ENCODE peak calls at places on chromosomes 5 and 9, in seven cellular contexts. One of them, this sample, is unnamed.

GRCh38 chr9:32524558-32525461 is 1.2 kb downstream of the RIGI start:
- DNase-seq in PC-3: peak; percentile 30
- DNase-seq in hepatocyte: no peak
- DNase-seq in IMR-90: no peak
- DNase-seq in neuronal stem cell: no peak
- DNase-seq in mammary epithelial cell: peak; percentile 58
- DNase-seq in astrocyte: peak; percentile 9
- DNase-seq in this sample: peak; percentile 25

GRCh38 chr5:125719681-125720676 is 703.2 kb upstream of the GRAMD2B start:
- DNase-seq in astrocyte: peak; percentile 39
- DNase-seq in mammary epithelial cell: peak; percentile 48
- DNase-seq in hepatocyte: peak; percentile 67
- DNase-seq in IMR-90: peak; percentile 18
- DNase-seq in PC-3: no peak
- DNase-seq in neuronal stem cell: peak; percentile 51
- DNase-seq in this sample: no peak

GRCh38 chr5:90534922-90535321 is 5.5 kb upstream of the LYSMD3 start:
- DNase-seq in astrocyte: no peak
- DNase-seq in mammary epithelial cell: no peak
- DNase-seq in neuronal stem cell: no peak
- DNase-seq in hepatocyte: no peak
- DNase-seq in PC-3: peak; percentile 83
- DNase-seq in IMR-90: no peak
- DNase-seq in this sample: no peak

GRCh38 chr9:113056191-113057106 is at the start of gene ZFP37:
- DNase-seq in neuronal stem cell: peak; percentile 79
- DNase-seq in IMR-90: peak; percentile 94
- DNase-seq in mammary epithelial cell: peak; percentile 90
- DNase-seq in hepatocyte: peak; percentile 95
- DNase-seq in PC-3: no peak
- DNase-seq in astrocyte: peak; percentile 87
- DNase-seq in this sample: peak; percentile 98

GRCh38 chr9:130239741-130240241 is 25.8 kb upstream of the HMCN2 start:
- DNase-seq in mammary epithelial cell: no peak
- DNase-seq in astrocyte: no peak
- DNase-seq in PC-3: no peak
- DNase-seq in IMR-90: peak; percentile 19
- DNase-seq in neuronal stem cell: no peak
- DNase-seq in hepatocyte: no peak
- DNase-seq in this sample: peak; percentile 34

GRCh38 chr9:19373527-19373926 is 6.5 kb downstream of the RPS6 start:
- DNase-seq in neuronal stem cell: no peak
- DNase-seq in astrocyte: no peak
- DNase-seq in mammary epithelial cell: no peak
- DNase-seq in hepatocyte: no peak
- DNase-seq in PC-3: no peak
- DNase-seq in IMR-90: no peak
- DNase-seq in this sample: no peak

GRCh38 chr5:66306105-66306843 is 162.2 kb downstream of the SREK1 start:
- DNase-seq in hepatocyte: peak; percentile 82
- DNase-seq in PC-3: peak; percentile 57
- DNase-seq in IMR-90: peak; percentile 63
- DNase-seq in astrocyte: peak; percentile 36
- DNase-seq in neuronal stem cell: peak; percentile 47
- DNase-seq in mammary epithelial cell: peak; percentile 58
- DNase-seq in this sample: peak; percentile 85

GRCh38 chr5:179209359-179210150 is 135.7 kb downstream of the ADAMTS2 start:
- DNase-seq in PC-3: peak; percentile 41
- DNase-seq in hepatocyte: no peak
- DNase-seq in astrocyte: peak; percentile 59
- DNase-seq in neuronal stem cell: no peak
- DNase-seq in IMR-90: peak; percentile 74
- DNase-seq in mammary epithelial cell: no peak
- DNase-seq in this sample: peak; percentile 94

GRCh38 chr5:168712280-168712924 is 133.2 kb upstream of the PANK3 start:
- DNase-seq in neuronal stem cell: no peak
- DNase-seq in mammary epithelial cell: peak; percentile 84
- DNase-seq in PC-3: peak; percentile 90
- DNase-seq in astrocyte: peak; percentile 98
- DNase-seq in hepatocyte: peak; percentile 51
- DNase-seq in IMR-90: peak; percentile 97
- DNase-seq in this sample: peak; percentile 99

GRCh38 chr5:92222449-92222848 is 839.3 kb upstream of the ARRDC3 start:
- DNase-seq in mammary epithelial cell: no peak
- DNase-seq in astrocyte: no peak
- DNase-seq in PC-3: peak; percentile 30
- DNase-seq in neuronal stem cell: no peak
- DNase-seq in IMR-90: peak; percentile 1
- DNase-seq in hepatocyte: no peak
- DNase-seq in this sample: peak; percentile 6

DNA sequence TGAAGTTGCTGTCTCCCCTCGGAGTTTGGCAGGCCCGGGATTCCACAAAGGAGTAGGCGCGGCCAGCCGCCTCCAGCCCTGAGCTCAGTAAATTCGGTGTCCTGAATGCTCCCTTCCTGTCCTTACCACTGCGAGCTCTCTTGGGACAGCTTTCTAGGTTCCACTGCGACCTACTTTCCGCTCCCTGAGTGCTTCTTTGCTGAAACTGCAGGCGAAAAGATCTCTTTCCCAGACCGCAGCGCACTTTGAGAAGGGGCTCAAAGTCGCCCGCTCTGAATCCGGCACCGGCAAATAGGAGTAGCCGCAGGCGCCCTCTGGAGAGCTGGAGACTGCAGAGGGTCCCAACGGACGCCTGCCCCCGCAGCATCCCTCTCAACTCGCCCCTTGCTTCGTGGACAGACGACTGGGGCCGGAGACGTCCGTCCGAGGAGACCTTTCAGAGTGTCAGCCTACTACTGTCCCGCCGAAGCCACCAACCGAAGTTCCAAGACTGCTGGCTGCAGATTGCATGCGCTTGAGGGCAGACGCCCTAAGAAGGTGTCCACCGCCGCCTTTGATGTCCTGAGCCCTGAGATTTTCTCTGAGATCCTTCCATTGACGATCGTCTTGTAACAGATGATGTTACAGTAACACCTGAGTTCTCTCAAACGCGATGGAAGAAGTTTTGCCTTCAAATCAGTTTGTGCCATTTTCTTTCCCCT is 96.0 kb downstream of the ANXA2R start:
- DNase-seq in astrocyte: peak; percentile 9
- DNase-seq in neuronal stem cell: peak; percentile 11
- DNase-seq in PC-3: no peak
- DNase-seq in IMR-90: peak; percentile 11
- DNase-seq in hepatocyte: no peak
- DNase-seq in mammary epithelial cell: no peak
- DNase-seq in this sample: peak; percentile 50
- H3K4me3 ChIP-seq in astrocyte: peak overlapping the region; percentile 48
- H3K4me3 ChIP-seq in neuronal stem cell: peak overlapping the region; percentile 66
- H3K4me3 ChIP-seq in PC-3: no peak overlapping the region
- H3K4me3 ChIP-seq in IMR-90: peak overlapping the region; percentile 27
- H3K4me3 ChIP-seq in hepatocyte: no peak overlapping the region
- H3K4me3 ChIP-seq in mammary epithelial cell: no peak overlapping the region
- H3K4me3 ChIP-seq in this sample: peak overlapping the region; percentile 48

GRCh38 chr5:171336486-171337206 is 27.6 kb downstream of the TLX3 start:
- DNase-seq in PC-3: peak; percentile 74
- DNase-seq in astrocyte: peak; percentile 42
- DNase-seq in mammary epithelial cell: peak; percentile 54
- DNase-seq in hepatocyte: peak; percentile 40
- DNase-seq in IMR-90: peak; percentile 64
- DNase-seq in neuronal stem cell: no peak
- DNase-seq in this sample: peak; percentile 84

GRCh38 chr5:171335616-171336015 is 26.6 kb downstream of the TLX3 start:
- DNase-seq in hepatocyte: no peak
- DNase-seq in astrocyte: no peak
- DNase-seq in PC-3: no peak
- DNase-seq in neuronal stem cell: no peak
- DNase-seq in IMR-90: no peak
- DNase-seq in mammary epithelial cell: no peak
- DNase-seq in this sample: no peak

GRCh38 chr5:171340042-171340441 is 31.0 kb downstream of the TLX3 start:
- DNase-seq in astrocyte: no peak
- DNase-seq in mammary epithelial cell: no peak
- DNase-seq in IMR-90: no peak
- DNase-seq in hepatocyte: no peak
- DNase-seq in neuronal stem cell: no peak
- DNase-seq in PC-3: no peak
- DNase-seq in this sample: no peak

GRCh38 chr5:171340491-171340890 is 31.4 kb downstream of the TLX3 start:
- DNase-seq in neuronal stem cell: no peak
- DNase-seq in PC-3: no peak
- DNase-seq in hepatocyte: no peak
- DNase-seq in mammary epithelial cell: no peak
- DNase-seq in IMR-90: no peak
- DNase-seq in astrocyte: no peak
- DNase-seq in this sample: no peak

GRCh38 chr5:171337207-171337562 is 28.1 kb downstream of the TLX3 start:
- DNase-seq in hepatocyte: no peak
- DNase-seq in PC-3: peak; percentile 19
- DNase-seq in IMR-90: no peak
- DNase-seq in neuronal stem cell: no peak
- DNase-seq in mammary epithelial cell: no peak
- DNase-seq in astrocyte: no peak
- DNase-seq in this sample: no peak
- H3K27me3 ChIP-seq in hepatocyte: peaks cover 8% of the 10 kb centered on the region
- H3K27me3 ChIP-seq in PC-3: no peaks in the 10 kb centered on the region
- H3K27me3 ChIP-seq in IMR-90: peaks cover 18% of the 10 kb centered on the region
- H3K27me3 ChIP-seq in neuronal stem cell: peaks cover 14% of the 10 kb centered on the region
- H3K27me3 ChIP-seq in mammary epithelial cell: peaks cover 5% of the 10 kb centered on the region
- H3K27me3 ChIP-seq in astrocyte: peaks cover 26% of the 10 kb centered on the region
- H3K27me3 ChIP-seq in this sample: peaks cover 17% of the 10 kb centered on the region

GRCh38 chr5:141851195-141851874 is 26.9 kb downstream of the PCDH1 start:
- DNase-seq in IMR-90: no peak
- DNase-seq in neuronal stem cell: no peak
- DNase-seq in astrocyte: no peak
- DNase-seq in mammary epithelial cell: no peak
- DNase-seq in PC-3: no peak
- DNase-seq in hepatocyte: no peak
- DNase-seq in this sample: no peak

GRCh38 chr5:141848771-141849370 is 29.3 kb downstream of the PCDH1 start:
- DNase-seq in IMR-90: peak; percentile 66
- DNase-seq in astrocyte: peak; percentile 62
- DNase-seq in hepatocyte: peak; percentile 69
- DNase-seq in neuronal stem cell: no peak
- DNase-seq in PC-3: peak; percentile 94
- DNase-seq in mammary epithelial cell: peak; percentile 98
- DNase-seq in this sample: peak; percentile 62

GRCh38 chr5:141850183-141850768 is 27.9 kb downstream of the PCDH1 start:
- DNase-seq in mammary epithelial cell: no peak
- DNase-seq in neuronal stem cell: peak; percentile 40
- DNase-seq in astrocyte: no peak
- DNase-seq in IMR-90: peak; percentile 17
- DNase-seq in PC-3: peak; percentile 16
- DNase-seq in hepatocyte: peak; percentile 48
- DNase-seq in this sample: peak; percentile 67

GRCh38 chr5:141850786-141851185 is 27.4 kb downstream of the PCDH1 start:
- DNase-seq in hepatocyte: no peak
- DNase-seq in IMR-90: no peak
- DNase-seq in PC-3: no peak
- DNase-seq in mammary epithelial cell: no peak
- DNase-seq in astrocyte: no peak
- DNase-seq in neuronal stem cell: no peak
- DNase-seq in this sample: peak; percentile 20

GRCh38 chr5:141849371-141850182 is 28.6 kb downstream of the PCDH1 start:
- DNase-seq in hepatocyte: peak; percentile 96
- DNase-seq in astrocyte: peak; percentile 43
- DNase-seq in PC-3: peak; percentile 87
- DNase-seq in IMR-90: peak; percentile 51
- DNase-seq in mammary epithelial cell: peak; percentile 84
- DNase-seq in neuronal stem cell: peak; percentile 87
- DNase-seq in this sample: peak; percentile 87
- H2AFZ ChIP-seq in hepatocyte: peak overlapping the region; percentile 66
- H2AFZ ChIP-seq in astrocyte: peak overlapping the region; percentile 83
- H2AFZ ChIP-seq in PC-3: peak overlapping the region; percentile 74
- H2AFZ ChIP-seq in IMR-90: peak overlapping the region; percentile 95
- H2AFZ ChIP-seq in mammary epithelial cell: peak overlapping the region; percentile 87
- H2AFZ ChIP-seq in neuronal stem cell: peak overlapping the region; percentile 87
- H2AFZ ChIP-seq in this sample: peak overlapping the region; percentile 82

DNA sequence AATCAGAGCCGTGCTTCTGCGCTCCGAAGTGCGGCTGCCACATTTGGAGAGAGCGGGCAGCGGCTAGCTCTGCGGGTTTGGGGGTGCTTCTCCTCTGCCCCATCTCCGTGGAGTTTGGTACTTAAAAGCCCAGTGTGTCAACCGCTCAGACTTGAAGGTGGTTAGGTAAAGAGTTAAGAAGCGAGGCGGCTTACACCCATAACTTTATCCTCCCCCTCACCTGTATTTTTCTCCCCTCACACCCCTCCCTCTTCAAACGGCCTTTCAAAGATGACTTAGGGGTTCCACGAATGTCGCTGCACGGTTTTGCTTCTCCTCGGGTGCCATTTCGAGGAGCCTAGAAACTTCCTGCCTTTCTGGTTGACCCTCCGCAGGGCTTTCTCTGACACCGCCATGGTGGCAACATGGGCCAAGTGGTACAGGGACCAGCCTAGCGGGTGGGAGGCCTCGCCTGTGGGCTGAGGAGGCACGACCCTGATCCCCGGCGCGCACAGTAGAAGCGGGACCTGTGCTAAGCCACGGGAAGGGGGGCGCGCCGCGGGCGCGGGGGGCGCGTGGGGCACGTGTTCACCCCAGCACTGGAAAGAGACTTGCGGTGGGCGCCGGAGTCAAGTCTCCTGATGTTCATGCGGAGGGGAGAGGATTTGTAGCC is 31.8 kb upstream of the NFIB start:
- DNase-seq in hepatocyte: no peak
- DNase-seq in IMR-90: no peak
- DNase-seq in mammary epithelial cell: no peak
- DNase-seq in neuronal stem cell: no peak
- DNase-seq in PC-3: no peak
- DNase-seq in astrocyte: no peak
- DNase-seq in this sample: no peak
- H3K4me3 ChIP-seq in hepatocyte: no peak overlapping the region
- H3K4me3 ChIP-seq in IMR-90: no peak overlapping the region
- H3K4me3 ChIP-seq in mammary epithelial cell: no peak overlapping the region
- H3K4me3 ChIP-seq in neuronal stem cell: peak overlapping the region; percentile 68
- H3K4me3 ChIP-seq in PC-3: no peak overlapping the region
- H3K4me3 ChIP-seq in astrocyte: peak overlapping the region; percentile 25
- H3K4me3 ChIP-seq in this sample: no peak overlapping the region

This sample was measured in GM23248.